ENCODE peak calls at places on chromosome 17, in four cellular contexts. S is NCI-H748 treated with DMSO at 0.1 percent for 48 hours, L is NAMALWA, Z is occipital lobe. A is an unnamed sample.

GRCh38 chr17:4735825-4736651 is 3.6 kb upstream of the ZMYND15 start:
- DNase-seq in Z (no peak), S (no peak), L (no peak), A (no peak)

GRCh38 chr17:34011599-34011998 is 243.5 kb upstream of the CCL2 start:
- DNase-seq in Z (no peak), S (no peak), L (no peak), A (no peak)

GRCh38 chr17:80353718-80354275 is 61.2 kb upstream of the ENDOV start:
- DNase-seq in S (no peak), L (no peak), Z (no peak), A (no peak)

GRCh38 chr17:8887834-8888703 is 20.6 kb upstream of the PIK3R6 start:
- DNase-seq in L (no peak), Z (no peak), S (no peak), A (peak; percentile 52)

GRCh38 chr17:64975318-64976087 is 56.2 kb upstream of the LRRC37A3 start:
- DNase-seq in S (peak; percentile 83), L (peak; percentile 99), Z (peak; percentile 91), A (peak; percentile 98)

GRCh38 chr17:43134774-43135453 is 9.8 kb upstream of the BRCA1 start:
- DNase-seq in L (no peak), S (no peak), Z (no peak), A (no peak)

GRCh38 chr17:56169621-56170020 is 16.3 kb downstream of the ANKFN1 start:
- DNase-seq in S (no peak), L (no peak), Z (no peak), A (no peak)

GRCh38 chr17:1555618-1556471 is 6.7 kb downstream of the PITPNA start:
- DNase-seq in S (no peak), L (no peak), Z (no peak), A (no peak)

GRCh38 chr17:39231587-39232551 is 6.1 kb upstream of the STAC2 start:
- DNase-seq in L (peak; percentile 86), S (no peak), Z (no peak), A (peak; percentile 69)

GRCh38 chr17:5557990-5558389 is 26.3 kb downstream of the NLRP1 start:
- DNase-seq in S (no peak), L (no peak), Z (no peak), A (no peak)

GRCh38 chr17:47993031-47993546 is 22.2 kb downstream of the CDK5RAP3 start:
- DNase-seq in S (no peak), Z (no peak), L (no peak), A (no peak)

GRCh38 chr17:72237223-72237622 is 116.4 kb downstream of the SOX9 start:
- DNase-seq in S (no peak), L (no peak), Z (no peak), A (no peak)

GRCh38 chr17:69959291-69959690 is 115.7 kb upstream of the KCNJ16 start:
- DNase-seq in Z (no peak), L (no peak), S (no peak), A (no peak)

GRCh38 chr17:65690626-65691310 is 129.3 kb upstream of the AXIN2 start:
- DNase-seq in L (no peak), Z (no peak), S (peak; percentile 51), A (no peak)

GRCh38 chr17:78617371-78618061 is 40.3 kb upstream of the DNAH17 start:
- DNase-seq in Z (no peak), L (no peak), S (no peak), A (peak; percentile 50)

GRCh38 chr17:72351884-72352346 is 231.1 kb downstream of the SOX9 start:
- DNase-seq in Z (no peak), S (no peak), L (no peak), A (no peak)

GRCh38 chr17:62187681-62188080 is 122.6 kb upstream of the MED13 start:
- DNase-seq in Z (no peak), S (no peak), L (no peak), A (no peak)

GRCh38 chr17:74759243-74759801 is 10.9 kb downstream of the NHERF1 start:
- DNase-seq in S (no peak), L (peak; percentile 73), Z (no peak), A (no peak)

GRCh38 chr17:44733753-44734152 is 25.0 kb upstream of the ADAM11 start:
- DNase-seq in S (no peak), L (peak; percentile 45), Z (no peak), A (no peak)

GRCh38 chr17:58332720-58333395 is 4.3 kb upstream of the TSPOAP1 start:
- DNase-seq in S (no peak), L (peak; percentile 67), Z (no peak), A (no peak)

GRCh38 chr17:70144260-70144846 is 25.0 kb upstream of the KCNJ2 start:
- DNase-seq in Z (no peak), L (peak; percentile 35), S (peak; percentile 16), A (peak; percentile 61)

GRCh38 chr17:44269118-44269794 is 1.3 kb upstream of the SLC4A1 start:
- DNase-seq in L (no peak), S (no peak), Z (no peak), A (no peak)

GRCh38 chr17:9162275-9162985 is 141.1 kb downstream of the NTN1 start:
- DNase-seq in L (no peak), Z (no peak), S (no peak), A (no peak)

GRCh38 chr17:49035470-49036269 is 38.5 kb downstream of the IGF2BP1 start:
- DNase-seq in S (no peak), Z (no peak), L (peak; percentile 56), A (peak; percentile 75)

GRCh38 chr17:8047769-8048110 is 8.9 kb downstream of the ALOX15B start:
- DNase-seq in L (no peak), S (no peak), Z (no peak), A (no peak)

GRCh38 chr17:1491406-1492248 is 859 bp downstream of the MYO1C start:
- DNase-seq in S (no peak), Z (no peak), L (peak; percentile 26), A (peak; percentile 87)

GRCh38 chr17:61551255-61551742 is 39.7 kb downstream of the NACA2 start:
- DNase-seq in Z (no peak), S (no peak), L (peak; percentile 76), A (peak; percentile 85)

GRCh38 chr17:8376302-8377067 is at the start of gene KRABD2:
- DNase-seq in Z (peak; percentile 89), S (peak; percentile 83), L (peak; percentile 77), A (peak; percentile 95)

GRCh38 chr17:19726615-19727376 is 10.4 kb upstream of the SLC47A2 start:
- DNase-seq in L (no peak), Z (no peak), S (no peak), A (no peak)

A was measured in adipocyte.